ENCODE peak calls at places on chromosome 17, in five cellular contexts. S is astrocyte of the hippocampus, U is T-helper 1 cell, P is T1000, G is G401. L is an unnamed sample.

GRCh38 chr17:45172541-45173286 is 11.0 kb downstream of the HEXIM2 start:
- DNase-seq in S (peak; percentile 85), U (no peak), P (peak; percentile 35), G (peak; percentile 94), L (peak; percentile 97)

GRCh38 chr17:79741751-79742588 is 11.2 kb downstream of the ENPP7 start:
- DNase-seq in S (peak; percentile 86), U (peak; percentile 61), P (peak; percentile 20), G (peak; percentile 67), L (peak; percentile 85)

GRCh38 chr17:80192268-80192667 is 22.4 kb downstream of the CARD14 start:
- DNase-seq in S (no peak), U (no peak), P (no peak), G (peak; percentile 70), L (no peak)

GRCh38 chr17:63314766-63315165 is 131.3 kb downstream of the CYB561 start:
- DNase-seq in S (no peak), U (no peak), P (no peak), G (no peak), L (no peak)

GRCh38 chr17:2040219-2040827 is 1.5 kb upstream of the OVCA2 start:
- DNase-seq in S (no peak), U (no peak), P (no peak), G (no peak), L (no peak)

GRCh38 chr17:47913050-47913449 is 17.0 kb downstream of the SP2 start:
- DNase-seq in S (no peak), U (no peak), P (no peak), G (no peak), L (no peak)

GRCh38 chr17:79306688-79307323 is 232.2 kb downstream of the ENGASE start:
- DNase-seq in S (no peak), U (no peak), P (no peak), G (peak; percentile 84), L (no peak)

GRCh38 chr17:74008196-74008595 is 195.3 kb upstream of the RPL38 start:
- DNase-seq in S (no peak), U (no peak), P (no peak), G (no peak), L (no peak)

GRCh38 chr17:17860761-17861107 is 23.9 kb upstream of the SREBF1 start:
- DNase-seq in S (no peak), U (no peak), P (no peak), G (no peak), L (no peak)

GRCh38 chr17:59762022-59762825 is 54.8 kb downstream of the VMP1 start:
- DNase-seq in S (peak; percentile 68), U (no peak), P (no peak), G (no peak), L (peak; percentile 43)

GRCh38 chr17:81840826-81841778 is 6.3 kb upstream of the PPP1R27 start:
- DNase-seq in S (no peak), U (no peak), P (no peak), G (no peak), L (no peak)

GRCh38 chr17:44905006-44906000 is 6.1 kb upstream of the EFTUD2 start:
- DNase-seq in S (no peak), U (no peak), P (no peak), G (no peak), L (no peak)

GRCh38 chr17:81453049-81453448 is 57.8 kb downstream of the BAHCC1 start:
- DNase-seq in S (no peak), U (no peak), P (no peak), G (no peak), L (no peak)

GRCh38 chr17:79905832-79906231 is 66.6 kb upstream of the CBX4 start:
- DNase-seq in S (no peak), U (no peak), P (no peak), G (no peak), L (peak; percentile 30)

GRCh38 chr17:57288034-57288752 is 31.9 kb downstream of the MSI2 start:
- DNase-seq in S (peak; percentile 45), U (no peak), P (no peak), G (no peak), L (no peak)

GRCh38 chr17:75069783-75070182 is 18.0 kb upstream of the SLC16A5 start:
- DNase-seq in S (no peak), U (no peak), P (no peak), G (peak; percentile 54), L (peak; percentile 74)